ENCODE peak calls at places on chromosomes 5 and 9, in nine cellular contexts. K is upper lobe of right lung, O is non-pigmented ciliary epithelial cell, U is skeletal muscle cell, V is OCI-LY7, P is WERI-Rb-1, S is GM20000, E is NCI-H1694 treated with DMSO at 0.1 percent for 48 hours, T is stromal cell of bone marrow. F is an unnamed sample.
A peak's percentile ranks its signal among the peaks of the same experiment; 100 is the strongest.

GRCh38 chr5:15304914-15305834 is 194.8 kb upstream of the FBXL7 start:
- DNase-seq in P (no peak), O (no peak), T (no peak), U (no peak), E (no peak), V (no peak), S (no peak), K (no peak), F (no peak)

GRCh38 chr5:60332244-60333018 is 367.5 kb downstream of the DEPDC1B start:
- DNase-seq in T (peak; percentile 53), E (no peak), U (no peak), P (no peak), K (no peak), V (no peak), S (peak; percentile 36), O (peak; percentile 30), F (no peak)

GRCh38 chr5:34494111-34494755 is 161.9 kb upstream of the RAI14 start:
- DNase-seq in E (no peak), U (peak; percentile 74), S (no peak), T (peak; percentile 63), V (no peak), O (no peak), P (no peak), K (no peak), F (no peak)

GRCh38 chr5:95471922-95472321 is 80.8 kb downstream of the FAM81B start:
- DNase-seq in S (no peak), P (no peak), U (peak; percentile 12), O (peak; percentile 60), K (no peak), V (no peak), E (no peak), T (peak; percentile 7), F (no peak)

GRCh38 chr9:37264539-37264938 is 144.2 kb downstream of the ZCCHC7 start:
- DNase-seq in K (no peak), T (no peak), V (no peak), O (no peak), U (no peak), E (no peak), P (no peak), S (no peak), F (no peak)

GRCh38 chr5:139852696-139853095 is 57.1 kb downstream of the PSD2 start:
- DNase-seq in E (no peak), P (no peak), U (no peak), K (peak; percentile 56), S (no peak), V (no peak), T (no peak), O (no peak), F (no peak)

GRCh38 chr9:86491634-86492266 is 137.5 kb upstream of the TUT7 start:
- DNase-seq in U (peak; percentile 27), T (no peak), O (no peak), E (no peak), S (no peak), V (no peak), K (no peak), P (no peak), F (no peak)

GRCh38 chr5:60377826-60378225 is 322.1 kb downstream of the DEPDC1B start:
- DNase-seq in P (no peak), V (no peak), K (no peak), S (no peak), O (no peak), U (peak; percentile 8), T (peak; percentile 51), E (no peak), F (no peak)

GRCh38 chr5:50445281-50445949 is 4.3 kb upstream of the EMB start:
- DNase-seq in V (peak; percentile 92), T (no peak), K (no peak), P (no peak), O (no peak), U (no peak), S (peak; percentile 30), E (no peak), F (no peak)

F was measured in HT-29.